ENCODE peak calls at places on chromosomes 3 and 15, in five cellular contexts. X is astrocyte of the spinal cord, M is AG04449, T is tibial artery, P is GM20000. N is an unnamed sample.

GRCh38 chr15:75775296-75776074 is 62.8 kb upstream of the CSPG4 start:
- DNase-seq in X (no peak), M (no peak), T (no peak), P (no peak), N (peak)

GRCh38 chr3:187041362-187042061 is 97.8 kb downstream of the RPL39L start:
- DNase-seq in X (peak), M (no peak), T (no peak), P (no peak), N (no peak)

GRCh38 chr3:62553811-62554210 is 180.5 kb upstream of the FEZF2 start:
- DNase-seq in X (no peak), M (no peak), T (no peak), P (no peak), N (no peak)

GRCh38 chr3:126999383-126999782 is 16.5 kb downstream of the PLXNA1 start:
- DNase-seq in X (no peak), M (no peak), T (no peak), P (no peak), N (no peak)

GRCh38 chr15:62337934-62338333 is 172.8 kb upstream of the C2CD4B start:
- DNase-seq in X (no peak), M (no peak), T (no peak), P (no peak), N (no peak)

GRCh38 chr15:83289160-83289559 is 4.7 kb upstream of the BNC1 start:
- DNase-seq in X (peak), M (no peak), T (no peak), P (no peak), N (peak)

GRCh38 chr15:55786341-55786740 is 43.4 kb upstream of the PRTG start:
- DNase-seq in X (no peak), M (no peak), T (no peak), P (no peak), N (no peak)

GRCh38 chr3:101695779-101696372 is 9.4 kb upstream of the RPL24 start:
- DNase-seq in X (peak), M (no peak), T (no peak), P (no peak), N (peak)

GRCh38 chr15:69045810-69046209 is 31.3 kb downstream of the NOX5 start:
- DNase-seq in X (peak), M (no peak), T (no peak), P (no peak), N (peak)

GRCh38 chr3:13715961-13716360 is 163.9 kb downstream of the WNT7A start:
- DNase-seq in X (no peak), M (no peak), T (no peak), P (no peak), N (no peak)

GRCh38 chr3:113744941-113745272 is 1.1 kb downstream of the NAA50 start:
- DNase-seq in X (no peak), M (no peak), T (no peak), P (no peak), N (no peak)

GRCh38 chr3:45988804-45989203 is 6.8 kb downstream of the FYCO1 start:
- DNase-seq in X (peak), M (no peak), T (no peak), P (no peak), N (peak)

GRCh38 chr3:29324180-29324651 is 43.3 kb downstream of the RBMS3 start:
- DNase-seq in X (peak), M (no peak), T (peak), P (peak), N (peak)

GRCh38 chr15:71813723-71814470 is 3.5 kb downstream of the NR2E3 start:
- DNase-seq in X (no peak), M (no peak), T (no peak), P (no peak), N (no peak)

GRCh38 chr15:99449514-99449913 is 116.3 kb upstream of the MEF2A start:
- DNase-seq in X (no peak), M (no peak), T (no peak), P (peak), N (no peak)

GRCh38 chr15:90306560-90306959 is 41.1 kb downstream of the NGRN start:
- DNase-seq in X (no peak), M (no peak), T (no peak), P (peak), N (no peak)

GRCh38 chr3:191345334-191345733 is 15.0 kb upstream of the UTS2B start:
- DNase-seq in X (no peak), M (no peak), T (no peak), P (no peak), N (no peak)

GRCh38 chr15:62291262-62291661 is 126.2 kb upstream of the C2CD4B start:
- DNase-seq in X (no peak), M (no peak), T (no peak), P (no peak), N (no peak)

GRCh38 chr15:36365963-36366362 is 213.5 kb upstream of the CDIN1 start:
- DNase-seq in X (no peak), M (no peak), T (no peak), P (no peak), N (peak)

GRCh38 chr3:48804930-48805329 is 42.7 kb downstream of the PRKAR2A start:
- DNase-seq in X (no peak), M (no peak), T (no peak), P (no peak), N (no peak)

GRCh38 chr15:68924866-68925599 is 5.3 kb upstream of the SPESP1 start:
- DNase-seq in X (peak), M (peak), T (peak), P (peak), N (peak)

GRCh38 chr3:16056210-16056607 is 118.3 kb upstream of the GALNT15 start:
- DNase-seq in X (peak), M (no peak), T (peak), P (no peak), N (no peak)

GRCh38 chr3:114745322-114746240 is 401.5 kb downstream of the ZBTB20 start:
- DNase-seq in X (peak), M (no peak), T (no peak), P (no peak), N (peak)

GRCh38 chr3:105459566-105460290 is 93.0 kb downstream of the ALCAM start:
- DNase-seq in X (no peak), M (no peak), T (no peak), P (no peak), N (no peak)

GRCh38 chr15:36691596-36691995 is 112.2 kb downstream of the CDIN1 start:
- DNase-seq in X (no peak), M (no peak), T (no peak), P (no peak), N (no peak)

GRCh38 chr3:99472385-99472784 is 166.0 kb upstream of the COL8A1 start:
- DNase-seq in X (no peak), M (no peak), T (peak), P (no peak), N (no peak)

GRCh38 chr15:63054985-63055384 is 12.4 kb downstream of the TPM1 start:
- DNase-seq in X (peak), M (no peak), T (no peak), P (no peak), N (no peak)

GRCh38 chr3:193096076-193096475 is 144.9 kb upstream of the PLAAT1 start:
- DNase-seq in X (no peak), M (no peak), T (no peak), P (no peak), N (no peak)

GRCh38 chr15:78684645-78685044 is 43.6 kb upstream of the CHRNB4 start:
- DNase-seq in X (no peak), M (no peak), T (no peak), P (no peak), N (no peak)

GRCh38 chr15:63892794-63893441 is 59.2 kb upstream of the HERC1 start:
- DNase-seq in X (no peak), M (no peak), T (peak), P (no peak), N (peak)

N was measured in RPMI7951.